ENCODE peak calls at places on chromosomes 7 and 10, in five cellular contexts. Q is pancreas; D is GM10248; X is iris pigment epithelial cell; O is stimulated activated CD4-positive, alpha-beta T cell treated with anti-CD3 and anti-CD28 coated beads, Interleukin-2, amount 100 ng/mL, for 48 hours. I is an unnamed sample.

GRCh38 chr10:121232494-121232893 is 365.8 kb downstream of the FGFR2 start:
- DNase-seq in D (no peak), Q (no peak), X (no peak), O (no peak), I (no peak)

GRCh38 chr7:109126404-109127050 is 556.9 kb downstream of the DNAJB9 start:
- DNase-seq in X (no peak), D (no peak), Q (no peak), O (no peak), I (no peak)

GRCh38 chr7:150784954-150785353 is 15.2 kb downstream of the TMEM176B start:
- DNase-seq in X (no peak), O (no peak), Q (no peak), D (no peak), I (no peak)

GRCh38 chr10:43953672-43954071 is 305.0 kb upstream of the ZNF32 start:
- DNase-seq in X (no peak), Q (no peak), O (no peak), D (no peak), I (no peak)

GRCh38 chr10:5915451-5915850 is 25.4 kb downstream of the FBH1 start:
- DNase-seq in X (no peak), O (no peak), D (no peak), Q (no peak), I (no peak)

GRCh38 chr10:2813277-2813676 is 254.1 kb upstream of the PFKP start:
- DNase-seq in O (no peak), D (no peak), X (no peak), Q (no peak), I (no peak)

GRCh38 chr10:103850572-103850895 is 4.8 kb downstream of the SH3PXD2A start:
- DNase-seq in O (no peak), Q (no peak), D (no peak), X (peak), I (no peak)

GRCh38 chr10:114519306-114519669 is 115.0 kb upstream of the AFAP1L2 start:
- DNase-seq in D (no peak), O (no peak), Q (peak), X (no peak), I (no peak)

GRCh38 chr7:25726682-25727357 is 425.2 kb upstream of the NFE2L3 start:
- DNase-seq in Q (no peak), D (no peak), O (no peak), X (no peak), I (peak)

GRCh38 chr7:116954443-116954838 is 1.1 kb downstream of the ST7 start:
- DNase-seq in X (no peak), Q (no peak), D (no peak), O (no peak), I (no peak)

GRCh38 chr7:98745722-98746318 is 124.0 kb downstream of the TMEM130 start:
- DNase-seq in O (peak), X (peak), Q (peak), D (peak), I (peak)